ENCODE peak calls at places on chromosomes 13 and 19, in seven cellular contexts. W is GM23338, I is HL-60, H is breast epithelium, N is H1, E is spleen, B is transverse colon. X is an unnamed sample.

GRCh38 chr19:4507804-4508203 is 10.5 kb downstream of the PLIN4 start:
- DNase-seq in E (no peak), B (no peak), N (no peak), I (no peak), H (no peak), W (no peak), X (no peak)

GRCh38 chr19:39951686-39952085 is 17.3 kb upstream of the FCGBP start:
- DNase-seq in N (no peak), B (no peak), E (no peak), I (no peak), W (no peak), H (no peak), X (peak; percentile 24)

GRCh38 chr13:37134411-37135041 is 29.1 kb upstream of the CSNK1A1L start:
- DNase-seq in H (no peak), E (no peak), W (no peak), I (no peak), B (no peak), N (no peak), X (no peak)

GRCh38 chr19:31132753-31133110 is 216.5 kb downstream of the TSHZ3 start:
- DNase-seq in E (no peak), B (no peak), W (no peak), I (no peak), H (no peak), N (no peak), X (no peak)

GRCh38 chr13:100024023-100024422 is 42.4 kb downstream of the ZIC2 start:
- DNase-seq in W (no peak), N (no peak), H (no peak), I (no peak), E (no peak), B (no peak), X (no peak)

GRCh38 chr13:94800423-94800822 is 88.1 kb upstream of the SOX21 start:
- DNase-seq in B (no peak), I (no peak), W (no peak), N (no peak), H (no peak), E (no peak), X (no peak)

GRCh38 chr13:40922437-40923040 is 96.6 kb downstream of the ELF1 start:
- DNase-seq in H (no peak), N (peak; percentile 49), B (peak; percentile 61), E (peak; percentile 79), W (peak; percentile 40), I (no peak), X (no peak)

GRCh38 chr13:30504081-30504480 is 38.3 kb upstream of the HMGB1 start:
- DNase-seq in I (peak; percentile 60), B (no peak), W (no peak), H (no peak), E (no peak), N (no peak), X (no peak)

GRCh38 chr13:52738719-52739467 is 727 bp downstream of the CNMD start:
- DNase-seq in H (no peak), E (peak; percentile 74), I (no peak), N (peak; percentile 82), W (peak; percentile 75), B (no peak), X (no peak)

GRCh38 chr13:30881931-30882899 is 23.9 kb upstream of the MEDAG start:
- DNase-seq in W (no peak), E (no peak), H (no peak), B (no peak), N (no peak), I (no peak), X (no peak)

GRCh38 chr19:15014579-15014978 is 34.7 kb upstream of the CASP14 start:
- DNase-seq in B (no peak), I (no peak), W (peak; percentile 39), N (no peak), H (no peak), E (no peak), X (no peak)

GRCh38 chr19:48638831-48639381 is 1.7 kb upstream of the DBP start:
- DNase-seq in B (peak; percentile 24), H (peak; percentile 39), W (peak; percentile 67), E (peak; percentile 87), N (peak; percentile 86), I (no peak), X (no peak)

GRCh38 chr13:39536906-39537305 is 66.1 kb downstream of the LHFPL6 start:
- DNase-seq in W (no peak), N (no peak), B (no peak), E (no peak), H (no peak), I (no peak), X (no peak)

GRCh38 chr13:46839399-46839798 is 42.4 kb upstream of the ESD start:
- DNase-seq in H (no peak), E (no peak), W (no peak), B (no peak), I (no peak), N (no peak), X (no peak)
- TF ChIP-seq POLR2AphosphoS5 in H (no peak), E (no peak), W (no peak), B (no peak), I (no peak), N (no peak), X (no peak)

GRCh38 chr19:485583-486236 is 10.6 kb upstream of the MADCAM1 start:
- DNase-seq in I (no peak), W (no peak), N (no peak), H (peak; percentile 75), B (no peak), E (no peak), X (peak; percentile 94)
- TF ChIP-seq POLR2AphosphoS5 in I (no peak), W (no peak), N (no peak), H (peak; percentile 76), B (no peak), E (no peak), X (peak; percentile 51)

GRCh38 chr19:43534811-43535761 is 2.1 kb downstream of the ZNF575 start:
- DNase-seq in W (peak; percentile 95), E (peak; percentile 87), I (no peak), N (peak; percentile 89), B (peak; percentile 64), H (peak; percentile 60), X (peak; percentile 87)
- TF ChIP-seq POLR2AphosphoS5 in W (no peak), E (peak; percentile 54), I (no peak), N (no peak), B (no peak), H (no peak), X (peak; percentile 35)

DNA sequence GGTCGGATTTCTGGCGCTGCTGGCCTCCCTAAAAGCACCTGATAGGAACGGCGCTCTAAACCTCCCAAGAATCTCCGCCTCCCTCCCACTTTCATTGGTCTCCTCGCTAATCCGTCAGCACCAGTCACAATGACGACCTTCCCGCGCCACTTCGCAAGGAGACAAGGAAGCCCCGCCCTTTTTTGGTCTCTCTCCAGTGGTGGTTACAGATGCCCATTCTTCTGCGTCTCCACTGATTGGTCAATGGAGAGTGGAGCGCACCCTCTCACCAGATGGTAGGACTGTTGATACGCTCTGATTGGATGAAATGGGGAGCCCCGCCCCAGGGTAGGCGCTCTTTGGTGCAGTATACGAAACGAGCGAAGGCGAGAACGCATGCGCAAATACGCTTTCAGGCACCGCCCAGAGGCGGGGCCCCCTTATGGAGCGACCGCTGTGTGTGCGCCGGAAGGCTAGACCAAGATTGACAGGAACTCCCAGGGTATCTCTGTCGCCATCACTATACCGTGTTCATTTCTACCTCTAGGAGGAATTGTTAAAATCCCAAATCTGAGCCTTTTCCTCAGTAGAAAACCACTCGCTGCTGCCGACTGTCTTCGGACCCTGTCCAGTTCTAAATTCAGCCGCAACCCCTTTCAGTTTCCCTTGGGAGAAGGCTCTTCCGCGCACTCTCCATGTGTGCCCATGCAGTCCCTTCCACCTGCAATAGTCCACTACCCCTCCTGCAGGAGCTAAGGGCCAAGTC is 617 bp upstream of the HNRNPL start:
- DNase-seq in N (peak; percentile 96), H (peak; percentile 100), I (peak; percentile 100), B (peak; percentile 99), E (peak; percentile 99), W (peak; percentile 100), X (peak; percentile 100)
- TF ChIP-seq POLR2AphosphoS5 in N (no peak), H (peak; percentile 65), I (peak; percentile 46), B (peak; percentile 98), E (peak; percentile 94), W (peak; percentile 51), X (peak; percentile 96)

GRCh38 chr19:11090264-11091032 is 1.2 kb downstream of the LDLR start:
- DNase-seq in B (peak; percentile 99), W (peak; percentile 98), H (peak; percentile 99), N (peak; percentile 92), E (peak; percentile 99), I (peak; percentile 99), X (peak; percentile 99)

GRCh38 chr19:11088508-11089253 is 582 bp upstream of the LDLR start:
- DNase-seq in W (no peak), E (no peak), B (no peak), I (no peak), H (no peak), N (no peak), X (peak; percentile 77)

GRCh38 chr19:11092181-11092538 is 2.9 kb downstream of the LDLR start:
- DNase-seq in I (peak; percentile 25), W (no peak), B (no peak), N (no peak), E (no peak), H (no peak), X (no peak)

GRCh38 chr19:11089254-11090013 is at the start of gene LDLR:
- DNase-seq in H (peak; percentile 90), W (peak; percentile 97), E (peak; percentile 89), B (peak; percentile 87), N (peak; percentile 84), I (peak; percentile 89), X (peak; percentile 92)

GRCh38 chr19:11091343-11092153 is 2.3 kb downstream of the LDLR start:
- DNase-seq in N (no peak), B (peak; percentile 79), E (no peak), W (peak; percentile 56), I (peak; percentile 68), H (peak; percentile 95), X (peak; percentile 89)
- TF ChIP-seq POLR2AphosphoS5 in N (peak; percentile 26), B (peak; percentile 82), E (no peak), W (no peak), I (peak; percentile 27), H (peak; percentile 75), X (peak; percentile 83)

GRCh38 chr19:35403116-35403760 is 32.4 kb downstream of the GPR42 start:
- DNase-seq in I (no peak), B (no peak), W (no peak), N (no peak), E (no peak), H (no peak), X (no peak)
- TF ChIP-seq POLR2AphosphoS5 in I (no peak), B (no peak), W (no peak), N (no peak), E (no peak), H (no peak), X (no peak)

DNA sequence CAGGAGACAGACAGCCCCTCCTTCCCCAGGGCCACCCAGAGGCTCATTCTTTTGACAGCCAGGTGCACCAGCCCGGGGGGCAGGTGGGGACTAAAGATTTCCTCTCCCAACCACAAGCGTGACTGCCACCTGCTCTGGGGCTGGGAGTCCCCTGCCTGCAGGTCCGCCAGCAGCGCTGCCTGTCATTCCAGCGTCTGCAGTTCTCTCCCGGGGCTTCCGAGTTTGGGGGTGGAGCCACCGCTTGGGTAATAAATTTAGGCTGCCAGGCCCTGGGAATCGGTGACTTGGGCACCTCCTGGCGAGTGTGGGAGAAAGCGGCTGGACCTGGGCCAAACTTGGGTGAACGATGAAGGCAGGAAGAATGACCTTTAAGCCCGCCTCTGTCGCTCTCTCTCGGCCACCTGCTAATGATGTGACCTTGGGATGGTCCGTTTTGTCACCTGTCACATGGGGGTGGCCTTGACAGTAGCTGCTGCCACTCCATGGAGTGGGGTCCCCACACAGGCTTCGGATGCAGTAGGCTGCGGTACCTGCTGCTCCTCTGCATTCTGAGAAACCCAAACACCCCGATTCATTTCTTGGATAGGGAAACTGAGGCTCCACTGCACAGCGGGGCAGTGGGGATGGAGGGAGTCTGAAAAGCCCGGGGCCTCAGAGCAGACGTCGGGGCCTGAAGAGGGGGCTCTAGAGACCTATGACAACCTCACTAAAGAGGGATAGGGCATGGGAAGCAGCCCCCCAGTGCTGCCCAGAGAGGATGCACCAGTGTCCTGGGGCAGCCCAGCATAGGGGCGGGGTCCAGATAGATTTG is 12.8 kb downstream of the FUT6 start:
- DNase-seq in N (peak; percentile 74), H (peak; percentile 49), W (peak; percentile 85), B (peak; percentile 88), I (peak; percentile 43), E (peak; percentile 77), X (peak; percentile 91)
- TF ChIP-seq POLR2AphosphoS5 in N (no peak), H (no peak), W (no peak), B (no peak), I (no peak), E (no peak), X (peak; percentile 51)